ENCODE peak calls at places on chromosomes 2 and 18, in four cellular contexts. I, G, W and N are unnamed samples.

GRCh38 chr2:67414867-67415266 is 17.7 kb downstream of the ETAA1 start:
- DNase-seq in I (no peak), G (no peak), W (no peak), N (no peak)

GRCh38 chr18:46299465-46300004 is 195.3 kb downstream of the HAUS1 start:
- DNase-seq in G (no peak), I (no peak), W (no peak), N (no peak)

GRCh38 chr2:191030521-191031154 is 16.7 kb upstream of the STAT1 start:
- DNase-seq in I (peak; percentile 77), W (peak; percentile 47), G (no peak), N (peak; percentile 56)

GRCh38 chr18:52953435-52953834 is 613.4 kb downstream of the DCC start:
- DNase-seq in W (no peak), G (no peak), I (no peak), N (no peak)

GRCh38 chr2:65922030-65922429 is 489.6 kb upstream of the SPRED2 start:
- DNase-seq in W (no peak), G (no peak), I (no peak), N (no peak)

GRCh38 chr18:70499218-70499691 is 210.4 kb downstream of the SOCS6 start:
- DNase-seq in G (no peak), W (no peak), I (peak; percentile 6), N (no peak)

GRCh38 chr18:31792580-31792911 is 31.9 kb upstream of the SLC25A52 start:
- DNase-seq in W (no peak), G (no peak), I (no peak), N (no peak)

GRCh38 chr18:57834616-57835015 is 31.5 kb upstream of the ATP8B1 start:
- DNase-seq in I (no peak), G (no peak), W (no peak), N (no peak)

GRCh38 chr2:185227391-185227790 is 511.2 kb upstream of the FSIP2 start:
- DNase-seq in W (no peak), I (no peak), G (no peak), N (no peak)

GRCh38 chr2:98282109-98282508 is 64.1 kb upstream of the CNGA3 start:
- DNase-seq in I (no peak), G (no peak), W (no peak), N (no peak)

GRCh38 chr18:22136395-22136794 is 33.0 kb upstream of the GATA6 start:
- DNase-seq in I (no peak), G (no peak), W (no peak), N (no peak)

GRCh38 chr2:159209341-159210306 is 76.9 kb downstream of the WDSUB1 start:
- DNase-seq in G (peak; percentile 71), I (no peak), W (no peak), N (peak; percentile 56)

GRCh38 chr2:11309706-11310105 is 34.7 kb downstream of the ROCK2 start:
- DNase-seq in W (no peak), G (no peak), I (no peak), N (no peak)

GRCh38 chr2:177476897-177477296 is 84.3 kb downstream of the AGPS start:
- DNase-seq in I (no peak), W (no peak), G (no peak), N (no peak)

GRCh38 chr2:88735853-88736252 is 44.4 kb downstream of the RPIA start:
- DNase-seq in G (peak; percentile 16), W (no peak), I (no peak), N (no peak)

GRCh38 chr2:185738679-185739472 is at the start of gene FSIP2:
- DNase-seq in W (peak; percentile 28), I (peak; percentile 94), G (peak; percentile 73), N (no peak)

GRCh38 chr18:10312316-10313015 is 142.0 kb upstream of the APCDD1 start:
- DNase-seq in W (no peak), I (no peak), G (no peak), N (no peak)

GRCh38 chr2:239599299-239599698 is 198.5 kb upstream of the HDAC4 start:
- DNase-seq in G (no peak), W (no peak), I (no peak), N (no peak)

GRCh38 chr18:10130626-10131025 is 216.8 kb downstream of the VAPA start:
- DNase-seq in G (no peak), I (no peak), W (no peak), N (no peak)

GRCh38 chr2:208025814-208026184 is 472 bp upstream of the PLEKHM3 start:
- DNase-seq in G (no peak), W (no peak), I (peak; percentile 34), N (no peak)

GRCh38 chr2:18721038-18721922 is 131.9 kb upstream of the NT5C1B start:
- DNase-seq in W (no peak), G (no peak), I (no peak), N (no peak)

GRCh38 chr2:133331437-133331836 is 236.8 kb downstream of the NCKAP5 start:
- DNase-seq in G (no peak), W (no peak), I (no peak), N (no peak)

GRCh38 chr2:98295721-98296414 is 50.4 kb upstream of the CNGA3 start:
- DNase-seq in I (no peak), G (no peak), W (no peak), N (no peak)

DNA sequence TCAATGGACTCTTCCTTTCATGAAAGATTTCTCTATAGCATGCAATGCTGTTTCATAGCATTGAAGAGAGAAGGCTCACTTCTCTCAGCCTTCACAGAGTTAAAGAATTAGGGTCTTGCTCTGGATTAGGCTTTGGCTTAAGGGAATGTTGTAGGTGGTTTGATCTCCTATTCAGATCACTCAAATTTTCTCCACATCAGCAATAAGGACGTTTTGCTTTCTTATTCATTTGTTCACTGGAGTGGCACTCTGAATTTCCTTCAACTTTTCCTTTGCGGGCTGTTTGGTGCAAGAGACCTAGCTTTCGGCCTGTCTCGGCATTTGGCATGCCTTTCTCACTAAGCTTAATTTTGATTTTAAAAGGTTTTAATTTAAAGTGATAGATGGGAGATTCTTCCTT is 131.6 kb downstream of the RBMS1 start:
- DNase-seq in G (no peak), W (no peak), I (no peak), N (no peak)
- H3K4me1 ChIP-seq in G (peaks cover 7% of the 10 kb centered on the region), W (no peaks in the 10 kb centered on the region), I (peaks cover 31% of the 10 kb centered on the region), N (peaks cover 28% of the 10 kb centered on the region)

DNA sequence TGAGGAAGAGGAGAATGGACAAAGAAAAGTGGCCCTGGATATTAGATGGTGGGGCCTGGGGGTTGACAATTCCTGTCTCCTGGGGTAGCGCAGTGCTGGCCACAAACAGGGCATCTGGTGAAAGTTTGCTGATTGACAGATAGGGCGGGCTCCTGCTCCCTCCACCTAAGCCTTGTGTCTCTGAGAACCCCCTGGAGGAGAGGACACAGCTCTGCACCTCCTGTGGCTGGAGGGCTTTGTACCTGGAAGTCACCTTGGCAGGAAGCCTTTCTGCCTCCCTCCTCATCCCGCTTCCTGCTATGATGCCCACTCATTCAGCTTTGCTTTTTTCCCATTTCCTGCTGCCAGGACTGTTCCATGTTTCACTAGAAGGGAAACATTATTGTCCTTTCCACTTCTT is 72.4 kb downstream of the RHOB start:
- DNase-seq in I (no peak), W (no peak), G (no peak), N (no peak)
- H3K27ac ChIP-seq in I (no peak overlapping the region), W (peak overlapping the region; percentile 97), G (no peak overlapping the region), N (no peak overlapping the region)

GRCh38 chr2:173150963-173151362 is 75.3 kb downstream of the MAP3K20 start:
- DNase-seq in I (no peak), G (no peak), W (no peak), N (no peak)

GRCh38 chr2:173146590-173146989 is 70.9 kb downstream of the MAP3K20 start:
- DNase-seq in W (no peak), G (no peak), I (no peak), N (no peak)

GRCh38 chr2:173150087-173150486 is 74.4 kb downstream of the MAP3K20 start:
- DNase-seq in I (no peak), G (no peak), W (no peak), N (no peak)

GRCh38 chr2:173149491-173149890 is 73.8 kb downstream of the MAP3K20 start:
- DNase-seq in G (no peak), W (no peak), I (no peak), N (peak; percentile 59)

GRCh38 chr2:173148520-173148919 is 72.9 kb downstream of the MAP3K20 start:
- DNase-seq in W (no peak), G (no peak), I (no peak), N (no peak)
- H3K4me1 ChIP-seq in W (no peaks in the 10 kb centered on the region), G (peaks cover 6% of the 10 kb centered on the region), I (peaks cover 13% of the 10 kb centered on the region), N (peaks cover 9% of the 10 kb centered on the region)

GRCh38 chr2:62662131-62662530 is 43.4 kb upstream of the EHBP1 start:
- DNase-seq in W (no peak), I (no peak), G (no peak), N (no peak)
- H3K27ac ChIP-seq in W (peak overlapping the region; percentile 78), I (no peak overlapping the region), G (peak overlapping the region; percentile 82), N (no peak overlapping the region)

GRCh38 chr18:34548120-34548972 is 161.8 kb upstream of the DTNA start:
- DNase-seq in G (no peak), W (no peak), I (peak; percentile 67), N (no peak)

GRCh38 chr18:34550902-34551301 is 159.2 kb upstream of the DTNA start:
- DNase-seq in W (no peak), I (no peak), G (no peak), N (no peak)

GRCh38 chr18:34550156-34550555 is 159.9 kb upstream of the DTNA start:
- DNase-seq in W (no peak), I (no peak), G (no peak), N (no peak)

GRCh38 chr18:34549367-34549766 is 160.7 kb upstream of the DTNA start:
- DNase-seq in I (no peak), W (no peak), G (no peak), N (no peak)

DNA sequence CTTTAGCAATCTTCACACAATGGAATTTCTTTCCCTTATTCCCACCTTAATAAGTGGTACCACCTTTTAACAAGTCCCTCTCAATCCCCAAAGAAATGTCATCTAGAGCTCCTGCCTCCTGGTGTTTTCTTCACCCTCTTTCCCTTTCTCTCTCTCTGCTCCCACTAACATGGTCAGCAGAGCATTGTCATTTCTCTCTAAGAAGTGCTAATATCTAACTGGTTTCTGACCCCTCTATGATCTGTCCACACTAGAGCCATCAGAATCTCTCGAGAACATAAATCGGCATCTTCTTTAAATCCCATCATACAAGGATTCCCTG is 161.2 kb upstream of the DTNA start:
- DNase-seq in I (no peak), W (no peak), G (no peak), N (no peak)
- H3K4me1 ChIP-seq in I (peaks cover 60% of the 10 kb centered on the region), W (no peaks in the 10 kb centered on the region), G (no peaks in the 10 kb centered on the region), N (no peaks in the 10 kb centered on the region)

GRCh38 chr2:44269831-44270230 is 5.4 kb upstream of the SLC3A1 start:
- DNase-seq in I (no peak), W (no peak), G (no peak), N (no peak)
- H3K27ac ChIP-seq in I (no peak overlapping the region), W (no peak overlapping the region), G (no peak overlapping the region), N (no peak overlapping the region)

DNA sequence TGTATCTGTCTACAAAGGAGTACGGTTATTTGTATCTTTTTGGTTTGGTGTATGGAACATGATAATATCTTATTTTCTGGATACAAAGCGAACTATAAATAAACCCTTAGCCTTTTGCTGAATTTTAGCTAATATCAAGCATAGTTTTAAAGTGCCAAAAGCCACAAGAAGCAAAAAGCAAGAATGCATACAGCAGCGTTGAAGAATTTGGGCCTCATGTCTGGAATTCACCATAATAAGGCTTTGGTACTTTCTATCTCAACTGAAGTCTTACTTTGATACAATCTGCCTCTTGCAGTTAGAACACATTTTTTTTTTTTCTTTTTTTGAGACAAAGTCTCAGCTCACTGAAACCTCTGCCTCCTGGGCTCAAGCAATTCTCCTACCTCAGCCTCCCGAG is 151.5 kb downstream of the ERBB4 start:
- DNase-seq in W (no peak), I (no peak), G (no peak), N (no peak)
- H3K4me1 ChIP-seq in W (no peaks in the 10 kb centered on the region), I (peaks cover 15% of the 10 kb centered on the region), G (no peaks in the 10 kb centered on the region), N (no peaks in the 10 kb centered on the region)